ENCODE peak calls at places on chromosomes 4 and X, in ten cellular contexts. L is right lobe of liver, K is colonic mucosa, N is ascending aorta, H is gastrocnemius medialis, D is ovary, X is lower lobe of right lung, Z is SK-N-SH, C is testis, A is OCI-LY7. G is an unnamed sample.

GRCh38 chr4:136150046-136150445 is 1382.2 kb downstream of the PCDH18 start:
- DNase-seq in L (no peak), K (no peak), N (no peak), H (no peak), D (no peak), X (no peak), Z (no peak), C (no peak), A (no peak), G (no peak)

GRCh38 chr4:131613824-131614216 is 1535.3 kb upstream of the PCDH10 start:
- DNase-seq in L (no peak), K (no peak), N (no peak), H (no peak), D (no peak), X (no peak), Z (no peak), C (no peak), A (no peak), G (no peak)

GRCh38 chr4:31088600-31089230 is 368.5 kb downstream of the PCDH7 start:
- DNase-seq in L (no peak), K (no peak), N (no peak), H (no peak), D (no peak), X (no peak), Z (no peak), C (no peak), A (no peak), G (no peak)

GRCh38 chrX:48864210-48864609 is 28.8 kb upstream of the PCSK1N start:
- DNase-seq in L (no peak), K (no peak), N (no peak), H (no peak), D (no peak), X (no peak), Z (no peak), C (no peak), A (no peak), G (no peak)

GRCh38 chr4:171785392-171785791 is 27.8 kb upstream of the GALNTL6 start:
- DNase-seq in L (no peak), K (no peak), N (no peak), H (no peak), D (no peak), X (no peak), Z (no peak), C (no peak), A (no peak), G (no peak)

GRCh38 chr4:56388311-56388710 is 1.0 kb upstream of the AASDH start:
- DNase-seq in L (no peak), K (no peak), N (no peak), H (no peak), D (no peak), X (no peak), Z (no peak), C (no peak), A (peak; percentile 10), G (no peak)

GRCh38 chr4:74632634-74633033 is 161.7 kb downstream of the BTC start:
- DNase-seq in L (no peak), K (peak; percentile 81), N (peak; percentile 8), H (no peak), D (no peak), X (peak; percentile 36), Z (no peak), C (peak; percentile 17), A (no peak), G (peak; percentile 33)

GRCh38 chr4:108483077-108483476 is 137.3 kb upstream of the RPL34 start:
- DNase-seq in L (no peak), K (no peak), N (no peak), H (no peak), D (no peak), X (no peak), Z (no peak), C (no peak), A (no peak), G (no peak)

GRCh38 chr4:15934259-15934658 is 4.3 kb downstream of the FGFBP1 start:
- DNase-seq in L (no peak), K (no peak), N (no peak), H (no peak), D (no peak), X (no peak), Z (no peak), C (no peak), A (no peak), G (no peak)

GRCh38 chrX:10633722-10634121 is 13.3 kb upstream of the MID1 start:
- DNase-seq in L (no peak), K (no peak), N (peak; percentile 40), H (no peak), D (no peak), X (no peak), Z (no peak), C (no peak), A (no peak), G (peak; percentile 21)

GRCh38 chr4:80507507-80507906 is 172.0 kb downstream of the CFAP299 start:
- DNase-seq in L (no peak), K (no peak), N (no peak), H (no peak), D (no peak), X (no peak), Z (no peak), C (no peak), A (peak; percentile 85), G (no peak)

GRCh38 chr4:121597346-121597934 is 99.3 kb downstream of the ANXA5 start:
- DNase-seq in L (no peak), K (no peak), N (no peak), H (no peak), D (no peak), X (no peak), Z (no peak), C (no peak), A (no peak), G (no peak)
- H3K4me3 ChIP-seq in L (no peak overlapping the region), K (no peak overlapping the region), N (no peak overlapping the region), H (no peak overlapping the region), D (no peak overlapping the region), X (no peak overlapping the region), Z (no peak overlapping the region), C (no peak overlapping the region), A (no peak overlapping the region), G (no peak overlapping the region)

DNA sequence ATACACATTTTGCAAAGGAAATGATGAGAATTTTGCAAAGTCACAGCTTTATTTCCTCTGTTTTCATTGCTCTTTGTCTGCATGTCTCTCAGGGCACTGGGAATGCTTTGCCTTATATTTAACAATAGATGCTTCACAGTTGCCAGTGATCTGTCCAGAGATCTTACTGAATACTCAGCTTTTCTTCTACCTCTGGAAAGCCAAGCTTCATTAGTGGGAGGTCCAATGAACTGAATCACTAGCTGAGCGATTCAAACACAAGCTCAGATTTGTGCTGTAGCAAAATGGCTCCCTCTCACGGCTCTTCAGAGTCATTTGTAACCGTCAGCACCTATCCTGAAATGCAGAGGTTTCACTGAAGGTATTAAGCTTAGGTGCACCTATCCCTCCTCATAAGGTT is 138.9 kb downstream of the DCLK2 start:
- DNase-seq in L (no peak), K (no peak), N (no peak), H (no peak), D (no peak), X (no peak), Z (no peak), C (no peak), A (peak; percentile 5), G (no peak)
- TF ChIP-seq CTCF in L (peak; percentile 17), K (no peak), N (no peak), H (no peak), D (no peak), X (no peak), Z (peak; percentile 69), C (no peak), A (peak; percentile 24), G (peak; percentile 14)

GRCh38 chr4:112771-113170 is 11.5 kb upstream of the ZNF718 start:
- DNase-seq in L (no peak), K (no peak), N (no peak), H (no peak), D (no peak), X (no peak), Z (no peak), C (no peak), A (no peak), G (no peak)

GRCh38 chr4:107444-108429 is 16.6 kb upstream of the ZNF718 start:
- DNase-seq in L (no peak), K (no peak), N (no peak), H (no peak), D (no peak), X (peak; percentile 36), Z (peak; percentile 56), C (no peak), A (no peak), G (no peak)

GRCh38 chr4:107083-107443 is 17.2 kb upstream of the ZNF718 start:
- DNase-seq in L (no peak), K (no peak), N (no peak), H (no peak), D (no peak), X (no peak), Z (no peak), C (no peak), A (no peak), G (no peak)
- H3K9me3 ChIP-seq in L (no peaks in the 10 kb centered on the region), K (no peaks in the 10 kb centered on the region), N (no peaks in the 10 kb centered on the region), H (no peaks in the 10 kb centered on the region), D (peaks cover 24% of the 10 kb centered on the region), X (peaks cover 39% of the 10 kb centered on the region), Z (no peaks in the 10 kb centered on the region), C (no peaks in the 10 kb centered on the region), A (no peaks in the 10 kb centered on the region), G (peaks cover 14% of the 10 kb centered on the region)

GRCh38 chr4:185576918-185577591 is 41.7 kb upstream of the PDLIM3 start:
- DNase-seq in L (no peak), K (no peak), N (no peak), H (no peak), D (no peak), X (no peak), Z (peak; percentile 52), C (no peak), A (no peak), G (no peak)

GRCh38 chr4:185580699-185581098 is 45.4 kb upstream of the PDLIM3 start:
- DNase-seq in L (no peak), K (no peak), N (no peak), H (no peak), D (no peak), X (no peak), Z (no peak), C (no peak), A (no peak), G (no peak)

GRCh38 chr4:185578284-185578683 is 43.0 kb upstream of the PDLIM3 start:
- DNase-seq in L (no peak), K (no peak), N (no peak), H (no peak), D (no peak), X (no peak), Z (no peak), C (no peak), A (no peak), G (no peak)

GRCh38 chr4:185576314-185576713 is 41.0 kb upstream of the PDLIM3 start:
- DNase-seq in L (no peak), K (no peak), N (no peak), H (no peak), D (no peak), X (no peak), Z (no peak), C (no peak), A (no peak), G (no peak)

DNA sequence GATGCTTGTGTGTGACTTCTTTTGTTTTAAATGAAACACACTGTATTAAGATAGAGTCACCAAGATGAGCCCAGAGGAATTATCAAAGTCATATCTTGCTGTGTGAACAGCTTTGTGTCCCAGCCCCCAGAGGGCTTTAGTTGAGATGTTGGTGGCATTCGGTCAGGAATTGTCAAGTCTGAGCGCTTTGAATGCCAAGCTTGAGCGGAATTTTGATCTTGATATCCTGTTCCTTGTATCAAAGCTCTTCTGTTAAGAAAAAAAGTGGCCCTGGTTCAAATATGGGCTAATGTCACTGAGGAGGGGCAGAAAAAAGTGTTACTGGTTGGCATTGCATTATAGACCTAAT is 42.3 kb upstream of the PDLIM3 start:
- DNase-seq in L (no peak), K (no peak), N (no peak), H (no peak), D (no peak), X (no peak), Z (no peak), C (no peak), A (no peak), G (no peak)
- H3K4me3 ChIP-seq in L (no peak overlapping the region), K (no peak overlapping the region), N (peak overlapping the region; percentile 9), H (peak overlapping the region; percentile 32), D (no peak overlapping the region), X (no peak overlapping the region), Z (no peak overlapping the region), C (no peak overlapping the region), A (no peak overlapping the region), G (no peak overlapping the region)

G was measured in thoracic aorta.